ENCODE peak calls at places on chromosomes 1 and 21, in nine cellular contexts. K, V, M, G, F, Y, Q, W and L are unnamed samples.
A peak's percentile ranks its signal among the peaks of the same experiment; 100 is the strongest.

GRCh38 chr1:100423832-100424337 is 71.6 kb downstream of the CDC14A start:
- DNase-seq in K (no peak), V (no peak), M (no peak), G (no peak), F (no peak), Y (no peak), Q (no peak), W (no peak), L (no peak)

GRCh38 chr1:20383631-20384030 is 93.0 kb downstream of the VWA5B1 start:
- DNase-seq in K (no peak), V (no peak), M (peak; percentile 25), G (no peak), F (no peak), Y (no peak), Q (no peak), W (no peak), L (no peak)

GRCh38 chr1:239899747-239900146 is 191.9 kb upstream of the FMN2 start:
- DNase-seq in K (no peak), V (peak; percentile 77), M (no peak), G (no peak), F (peak; percentile 9), Y (no peak), Q (no peak), W (no peak), L (no peak)

GRCh38 chr1:173475564-173476196 is 1.5 kb upstream of the PRDX6 start:
- DNase-seq in K (peak; percentile 17), V (no peak), M (no peak), G (no peak), F (peak; percentile 33), Y (peak; percentile 14), Q (no peak), W (no peak), L (no peak)

GRCh38 chr1:37483785-37484184 is 9.4 kb downstream of the ZC3H12A start:
- DNase-seq in K (no peak), V (no peak), M (no peak), G (no peak), F (no peak), Y (no peak), Q (no peak), W (no peak), L (no peak)

GRCh38 chr1:70361727-70362413 is 7.3 kb upstream of the ANKRD13C start:
- DNase-seq in K (no peak), V (no peak), M (no peak), G (no peak), F (no peak), Y (no peak), Q (no peak), W (no peak), L (no peak)

GRCh38 chr21:33642896-33643657 is 776 bp downstream of the ITSN1 start:
- DNase-seq in K (peak; percentile 74), V (no peak), M (peak; percentile 69), G (peak; percentile 49), F (no peak), Y (peak; percentile 48), Q (no peak), W (no peak), L (no peak)

GRCh38 chr1:218521414-218522169 is 176.5 kb downstream of the TGFB2 start:
- DNase-seq in K (no peak), V (no peak), M (peak; percentile 76), G (peak; percentile 65), F (peak; percentile 45), Y (peak; percentile 48), Q (no peak), W (peak; percentile 41), L (no peak)

GRCh38 chr1:205488074-205488723 is 16.3 kb upstream of the CDK18 start:
- DNase-seq in K (peak; percentile 83), V (no peak), M (peak; percentile 73), G (peak; percentile 74), F (peak; percentile 75), Y (peak; percentile 49), Q (no peak), W (peak; percentile 44), L (no peak)

GRCh38 chr1:159465191-159465603 is 25.7 kb downstream of the OR10J1 start:
- DNase-seq in K (no peak), V (no peak), M (no peak), G (no peak), F (no peak), Y (no peak), Q (no peak), W (no peak), L (no peak)

GRCh38 chr1:152029144-152029936 is 7.5 kb downstream of the S100A11 start:
- DNase-seq in K (no peak), V (no peak), M (no peak), G (no peak), F (no peak), Y (no peak), Q (no peak), W (no peak), L (no peak)

GRCh38 chr1:97202481-97202880 is 480.9 kb downstream of the PTBP2 start:
- DNase-seq in K (no peak), V (no peak), M (no peak), G (no peak), F (no peak), Y (no peak), Q (no peak), W (no peak), L (no peak)

GRCh38 chr1:43951021-43951985 is 4.6 kb downstream of the IPO13 start:
- DNase-seq in K (no peak), V (no peak), M (no peak), G (no peak), F (no peak), Y (no peak), Q (no peak), W (no peak), L (no peak)

GRCh38 chr21:28615276-28615675 is 377.4 kb downstream of the LTN1 start:
- DNase-seq in K (no peak), V (no peak), M (no peak), G (no peak), F (no peak), Y (no peak), Q (no peak), W (no peak), L (no peak)

GRCh38 chr1:76871355-76871974 is 4.2 kb downstream of the ST6GALNAC5 start:
- DNase-seq in K (no peak), V (no peak), M (no peak), G (no peak), F (no peak), Y (no peak), Q (no peak), W (no peak), L (no peak)

GRCh38 chr1:209363112-209363511 is 220.4 kb upstream of the CAMK1G start:
- DNase-seq in K (no peak), V (no peak), M (no peak), G (no peak), F (no peak), Y (no peak), Q (no peak), W (no peak), L (no peak)

GRCh38 chr1:19845166-19845954 is 30.3 kb upstream of the RNF186 start:
- DNase-seq in K (no peak), V (no peak), M (no peak), G (no peak), F (no peak), Y (no peak), Q (no peak), W (no peak), L (no peak)

GRCh38 chr1:206683313-206683712 is 1.4 kb upstream of the MAPKAPK2 start:
- DNase-seq in K (no peak), V (no peak), M (peak; percentile 55), G (no peak), F (no peak), Y (no peak), Q (no peak), W (no peak), L (no peak)

GRCh38 chr1:154521695-154522094 is 19.5 kb upstream of the SHE start:
- DNase-seq in K (no peak), V (no peak), M (no peak), G (no peak), F (no peak), Y (no peak), Q (no peak), W (no peak), L (no peak)

DNA sequence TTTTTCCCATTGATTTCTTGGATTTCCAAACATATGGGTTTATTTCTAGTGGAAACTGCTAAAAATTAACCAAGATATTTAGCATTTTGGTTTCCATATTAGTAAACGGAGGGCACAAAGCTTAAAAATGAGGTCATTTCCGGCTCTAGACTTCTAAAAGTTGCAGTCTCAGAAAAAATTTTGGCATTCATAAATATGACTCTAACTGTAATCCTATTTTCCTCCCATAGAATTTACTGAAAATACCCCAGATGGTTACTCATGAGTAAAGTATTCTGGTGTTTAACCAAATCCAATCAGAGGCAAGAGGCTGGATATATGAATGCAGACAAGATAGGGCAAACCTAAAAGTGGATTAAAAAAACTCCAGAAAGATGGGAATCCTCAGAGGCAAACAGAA is 90.0 kb upstream of the BCL10 start:
- DNase-seq in K (no peak), V (no peak), M (no peak), G (no peak), F (no peak), Y (no peak), Q (no peak), W (no peak), L (no peak)
- H3K27ac ChIP-seq in K (peak overlapping the region; percentile 69), V (no peak overlapping the region), M (no peak overlapping the region), G (no peak overlapping the region), F (no peak overlapping the region), Y (no peak overlapping the region), Q (peak overlapping the region; percentile 35), W (no peak overlapping the region), L (no peak overlapping the region)

DNA sequence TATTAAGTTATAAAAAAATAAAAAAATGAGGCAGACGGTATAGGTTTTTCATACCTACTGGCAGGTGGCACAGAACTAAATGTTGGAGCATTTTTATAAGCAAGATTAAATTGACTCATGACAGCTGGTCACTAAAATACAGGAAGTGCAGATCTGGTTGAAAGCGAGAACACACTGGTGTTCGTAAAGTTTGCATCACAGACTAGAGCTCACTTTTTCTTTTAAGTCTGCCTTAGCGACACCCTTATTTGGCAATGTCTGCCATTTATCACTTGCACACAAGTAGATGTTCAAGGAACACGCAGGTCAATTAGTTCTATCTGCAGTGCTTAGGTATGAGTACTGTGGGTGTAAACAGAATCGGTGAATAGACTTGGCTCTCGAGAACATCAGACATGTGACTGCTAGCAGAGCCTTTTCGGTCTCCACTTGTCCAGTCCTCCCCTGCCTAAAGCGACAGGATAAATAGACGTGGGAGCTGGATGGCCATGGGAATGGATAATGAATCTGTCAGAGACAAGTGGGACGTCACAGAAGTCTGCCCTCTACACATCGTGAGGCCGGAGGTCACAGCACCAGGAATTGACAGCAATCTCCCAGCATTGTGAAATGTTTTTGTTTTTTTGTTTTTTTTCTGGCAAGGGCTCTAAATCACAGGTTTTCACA is 248.7 kb downstream of the NTNG1 start:
- DNase-seq in K (no peak), V (no peak), M (no peak), G (no peak), F (no peak), Y (no peak), Q (no peak), W (no peak), L (no peak)
- TF ChIP-seq CTCF in K (no peak), V (no peak), M (no peak), G (no peak), F (no peak), Y (no peak), Q (no peak), W (no peak), L (no peak)

GRCh38 chr1:233323724-233324123 is 3.8 kb upstream of the MAP3K21 start:
- DNase-seq in K (no peak), V (no peak), M (no peak), G (no peak), F (no peak), Y (no peak), Q (no peak), W (no peak), L (no peak)
- TF ChIP-seq POLR2AphosphoS5 in K (no peak), V (no peak), M (no peak), G (no peak), F (no peak), Y (no peak), Q (no peak), W (no peak), L (no peak)

GRCh38 chr1:1989102-1989542 is 14.5 kb downstream of the CFAP74 start:
- DNase-seq in K (peak; percentile 38), V (no peak), M (no peak), G (no peak), F (no peak), Y (no peak), Q (no peak), W (no peak), L (no peak)
- H3K27ac ChIP-seq in K (no peak overlapping the region), V (no peak overlapping the region), M (no peak overlapping the region), G (no peak overlapping the region), F (no peak overlapping the region), Y (no peak overlapping the region), Q (no peak overlapping the region), W (no peak overlapping the region), L (peak overlapping the region; percentile 70)